ENCODE peak calls at places on chromosomes 5 and 9, in six cellular contexts. I is GM23248, C is NT2/D1, O is OCI-LY7, Q is lower lobe of right lung, W is psoas muscle. R is an unnamed sample.

GRCh38 chr5:33470544-33470943 is 29.8 kb downstream of the TARS1 start:
- DNase-seq in I (peak; percentile 61), C (no peak), O (peak; percentile 13), Q (no peak), W (no peak), R (no peak)

GRCh38 chr9:16426716-16427115 is 443.8 kb downstream of the BNC2 start:
- DNase-seq in I (no peak), C (no peak), O (no peak), Q (no peak), W (no peak), R (no peak)

GRCh38 chr5:155826947-155827815 is 499.8 kb upstream of the SGCD start:
- DNase-seq in I (no peak), C (no peak), O (no peak), Q (no peak), W (no peak), R (no peak)

GRCh38 chr5:62771331-62771730 is 192.7 kb downstream of the LRRC70 start:
- DNase-seq in I (no peak), C (no peak), O (no peak), Q (no peak), W (no peak), R (no peak)

GRCh38 chr9:38619556-38620447 is 594 bp downstream of the ANKRD18A start:
- DNase-seq in I (peak; percentile 1), C (no peak), O (no peak), Q (peak; percentile 56), W (no peak), R (peak; percentile 9)

GRCh38 chr5:132772291-132773070 is 4.6 kb downstream of the SEPTIN8 start:
- DNase-seq in I (no peak), C (no peak), O (no peak), Q (no peak), W (no peak), R (no peak)

GRCh38 chr9:121773954-121774714 is 122.7 kb downstream of the DAB2IP start:
- DNase-seq in I (no peak), C (no peak), O (no peak), Q (peak; percentile 39), W (peak; percentile 12), R (no peak)

GRCh38 chr5:138824924-138825863 is 49.9 kb downstream of the LRRTM2 start:
- DNase-seq in I (peak; percentile 65), C (no peak), O (peak; percentile 48), Q (no peak), W (no peak), R (no peak)

GRCh38 chr5:83662558-83662957 is 58.1 kb downstream of the HAPLN1 start:
- DNase-seq in I (no peak), C (no peak), O (no peak), Q (no peak), W (no peak), R (no peak)

DNA sequence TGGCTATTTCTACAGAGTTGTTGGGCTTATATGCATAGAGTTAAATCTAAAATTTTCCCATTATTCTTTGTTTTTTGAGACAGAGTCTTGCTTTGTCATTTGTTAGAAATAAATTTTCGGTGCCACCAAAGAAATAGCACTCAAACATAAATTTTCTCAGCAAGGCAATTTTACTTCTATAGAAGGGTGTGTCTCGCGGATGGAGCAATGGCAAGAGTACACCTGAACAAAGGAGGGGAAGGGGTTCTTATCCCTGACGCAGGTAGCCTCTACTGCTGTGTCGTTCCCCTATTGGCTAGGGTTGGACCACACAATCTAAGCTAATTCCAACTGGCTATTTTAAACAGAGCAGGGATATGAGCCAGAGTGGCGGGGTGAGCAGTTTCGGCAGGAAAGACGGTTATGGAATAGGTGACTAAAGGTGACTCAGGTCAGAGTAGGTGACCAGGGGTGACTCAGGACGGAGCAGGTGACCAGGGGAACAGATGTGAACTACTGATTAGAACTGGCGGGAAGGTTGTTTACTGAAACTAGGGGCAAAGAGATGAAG is 57.2 kb downstream of the C9orf85 start:
- DNase-seq in I (no peak), C (no peak), O (no peak), Q (no peak), W (no peak), R (no peak)
- H3K4me3 ChIP-seq in I (no peak overlapping the region), C (no peak overlapping the region), O (no peak overlapping the region), Q (no peak overlapping the region), W (no peak overlapping the region), R (no peak overlapping the region)

GRCh38 chr9:113513111-113513510 is 49.6 kb downstream of the RGS3 start:
- DNase-seq in I (no peak), C (no peak), O (no peak), Q (no peak), W (no peak), R (no peak)

GRCh38 chr9:113513541-113513940 is 50.0 kb downstream of the RGS3 start:
- DNase-seq in I (no peak), C (no peak), O (no peak), Q (no peak), W (no peak), R (no peak)

GRCh38 chr9:113514061-113514460 is 50.5 kb downstream of the RGS3 start:
- DNase-seq in I (no peak), C (no peak), O (no peak), Q (no peak), W (no peak), R (no peak)

GRCh38 chr9:113511047-113511521 is 47.6 kb downstream of the RGS3 start:
- DNase-seq in I (no peak), C (no peak), O (no peak), Q (no peak), W (no peak), R (no peak)

DNA sequence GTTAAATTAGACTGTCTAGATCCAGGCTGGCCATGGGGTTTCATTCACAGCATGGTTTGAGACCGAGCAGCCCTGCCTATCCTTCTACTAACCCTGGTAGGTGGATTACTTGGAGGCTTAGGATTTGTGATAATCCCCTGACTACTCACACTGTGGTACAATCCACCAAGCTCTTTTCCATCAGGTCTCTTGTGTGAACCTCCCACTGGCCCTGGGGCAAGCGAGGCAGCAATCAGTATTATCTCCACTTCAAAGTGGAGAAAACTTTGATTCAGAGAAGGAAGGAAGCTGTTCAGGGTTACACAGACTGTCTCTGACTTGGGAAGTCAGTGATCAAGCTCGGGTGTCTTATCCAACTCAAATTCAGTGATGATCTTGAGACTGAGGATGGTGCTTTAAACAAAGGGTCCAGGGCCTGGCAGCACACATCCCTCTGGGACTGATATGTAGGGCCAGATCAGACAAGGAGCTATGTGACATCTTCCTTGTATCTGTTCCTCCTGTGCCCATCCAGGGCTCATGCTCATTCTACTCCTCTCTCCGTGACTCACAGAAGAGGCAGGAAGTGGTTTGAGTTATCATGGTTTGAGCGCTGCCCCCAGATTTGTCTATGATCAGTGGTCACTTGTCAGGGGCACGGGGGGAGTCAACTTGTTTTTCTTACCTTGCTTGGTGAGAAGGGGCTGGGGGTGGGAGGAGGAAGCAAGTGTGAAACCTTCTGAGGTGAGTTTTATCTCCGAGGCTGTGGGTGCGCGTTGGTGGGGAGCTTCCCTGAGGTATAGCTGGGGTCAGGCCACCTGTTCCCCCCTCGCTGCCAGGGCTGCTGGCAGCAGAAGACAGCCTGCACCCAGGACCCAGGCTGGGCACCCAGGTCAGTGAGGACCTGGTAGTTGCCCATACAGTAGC is 48.6 kb downstream of the RGS3 start:
- DNase-seq in I (peak; percentile 67), C (no peak), O (peak; percentile 38), Q (no peak), W (no peak), R (no peak)
- H3K4me3 ChIP-seq in I (no peak overlapping the region), C (no peak overlapping the region), O (no peak overlapping the region), Q (no peak overlapping the region), W (no peak overlapping the region), R (no peak overlapping the region)

GRCh38 chr9:72324974-72325373 is 40.0 kb downstream of the ZFAND5 start:
- DNase-seq in I (no peak), C (no peak), O (no peak), Q (no peak), W (no peak), R (no peak)

GRCh38 chr9:72327631-72328030 is 37.4 kb downstream of the ZFAND5 start:
- DNase-seq in I (no peak), C (no peak), O (no peak), Q (no peak), W (no peak), R (no peak)

GRCh38 chr9:72322259-72322658 is 42.7 kb downstream of the ZFAND5 start:
- DNase-seq in I (peak; percentile 15), C (no peak), O (no peak), Q (no peak), W (no peak), R (no peak)

GRCh38 chr9:72322678-72323077 is 42.3 kb downstream of the ZFAND5 start:
- DNase-seq in I (no peak), C (no peak), O (no peak), Q (no peak), W (no peak), R (no peak)

GRCh38 chr9:72326643-72327042 is 38.4 kb downstream of the ZFAND5 start:
- DNase-seq in I (no peak), C (no peak), O (no peak), Q (no peak), W (no peak), R (no peak)
- H3K4me3 ChIP-seq in I (no peak overlapping the region), C (no peak overlapping the region), O (no peak overlapping the region), Q (no peak overlapping the region), W (no peak overlapping the region), R (no peak overlapping the region)

GRCh38 chr5:176889321-176890280 is 9.5 kb downstream of the HK3 start:
- DNase-seq in I (no peak), C (no peak), O (no peak), Q (peak; percentile 41), W (no peak), R (no peak)
- H3K4me3 ChIP-seq in I (no peak overlapping the region), C (no peak overlapping the region), O (no peak overlapping the region), Q (no peak overlapping the region), W (no peak overlapping the region), R (no peak overlapping the region)

GRCh38 chr9:93185261-93186150 is 1.6 kb downstream of the WNK2 start:
- DNase-seq in I (no peak), C (no peak), O (no peak), Q (no peak), W (no peak), R (no peak)
- H3K4me3 ChIP-seq in I (no peak overlapping the region), C (peak overlapping the region; percentile 67), O (no peak overlapping the region), Q (no peak overlapping the region), W (peak overlapping the region; percentile 77), R (no peak overlapping the region)

GRCh38 chr5:104370523-104370922 is 807.9 kb upstream of the NUDT12 start:
- DNase-seq in I (no peak), C (no peak), O (no peak), Q (no peak), W (no peak), R (no peak)

GRCh38 chr5:104363567-104363966 is 801.0 kb upstream of the NUDT12 start:
- DNase-seq in I (no peak), C (no peak), O (no peak), Q (no peak), W (no peak), R (no peak)

GRCh38 chr5:104372796-104373195 is 810.2 kb upstream of the NUDT12 start:
- DNase-seq in I (no peak), C (no peak), O (no peak), Q (no peak), W (no peak), R (no peak)

GRCh38 chr5:104367978-104368377 is 805.4 kb upstream of the NUDT12 start:
- DNase-seq in I (no peak), C (no peak), O (no peak), Q (no peak), W (no peak), R (no peak)
- H3K4me3 ChIP-seq in I (no peak overlapping the region), C (no peak overlapping the region), O (no peak overlapping the region), Q (no peak overlapping the region), W (no peak overlapping the region), R (no peak overlapping the region)

GRCh38 chr5:109708813-109709212 is 19.1 kb downstream of the MAN2A1 start:
- DNase-seq in I (no peak), C (no peak), O (no peak), Q (no peak), W (no peak), R (no peak)
- H3K4me3 ChIP-seq in I (no peak overlapping the region), C (no peak overlapping the region), O (no peak overlapping the region), Q (no peak overlapping the region), W (no peak overlapping the region), R (no peak overlapping the region)

GRCh38 chr5:27083763-27084420 is 45.5 kb upstream of the CDH9 start:
- DNase-seq in I (no peak), C (peak; percentile 47), O (no peak), Q (no peak), W (no peak), R (no peak)
- H3K4me3 ChIP-seq in I (no peak overlapping the region), C (no peak overlapping the region), O (no peak overlapping the region), Q (no peak overlapping the region), W (no peak overlapping the region), R (no peak overlapping the region)